ENCODE peak calls at places on chromosomes 7 and 10, in five cellular contexts. H is PC-3, B is fibroblast of lung, Q is neural progenitor cell, K is hepatocyte. M is an unnamed sample.

GRCh38 chr7:136956671-136957070 is 88.2 kb downstream of the CHRM2 start:
- DNase-seq in B (peak; percentile 57), Q (no peak), K (no peak), H (peak; percentile 33), M (peak; percentile 43)

GRCh38 chr10:127402596-127403409 is 146.3 kb upstream of the NPS start:
- DNase-seq in K (no peak), B (peak; percentile 72), H (no peak), Q (no peak), M (no peak)

GRCh38 chr7:25478925-25479324 is 250.6 kb upstream of the NPVF start:
- DNase-seq in B (no peak), H (no peak), K (no peak), Q (no peak), M (no peak)

GRCh38 chr10:96637709-96638108 is 50.9 kb upstream of the TM9SF3 start:
- DNase-seq in Q (no peak), B (no peak), K (peak; percentile 34), H (no peak), M (no peak)

GRCh38 chr10:119498889-119499864 is 43.3 kb downstream of the RGS10 start:
- DNase-seq in K (no peak), H (no peak), Q (no peak), B (no peak), M (no peak)

GRCh38 chr7:101854084-101854865 is 36.8 kb downstream of the CUX1 start:
- DNase-seq in B (no peak), H (no peak), Q (no peak), K (no peak), M (no peak)

GRCh38 chr7:13035233-13035632 is 347.8 kb downstream of the ARL4A start:
- DNase-seq in K (no peak), H (no peak), Q (no peak), B (no peak), M (no peak)

GRCh38 chr10:102831322-102832071 is 5.7 kb downstream of the CYP17A1 start:
- DNase-seq in B (no peak), H (no peak), K (no peak), Q (no peak), M (no peak)

GRCh38 chr7:18638594-18639452 is 143.3 kb downstream of the HDAC9 start:
- DNase-seq in K (no peak), H (peak; percentile 10), B (peak; percentile 54), Q (no peak), M (peak; percentile 27)

GRCh38 chr10:50937230-50937907 is 51.9 kb upstream of the A1CF start:
- DNase-seq in H (peak; percentile 90), Q (peak; percentile 57), K (peak; percentile 60), B (peak; percentile 75), M (peak; percentile 51)

GRCh38 chr10:47370878-47371277 is 13.2 kb downstream of the ZNF488 start:
- DNase-seq in K (no peak), Q (no peak), B (no peak), H (no peak), M (no peak)

GRCh38 chr7:29484280-29484679 is 79.4 kb upstream of the PRR15 start:
- DNase-seq in H (no peak), Q (no peak), B (no peak), K (no peak), M (no peak)

GRCh38 chr10:121337356-121337936 is 260.8 kb downstream of the FGFR2 start:
- DNase-seq in B (no peak), K (no peak), H (no peak), Q (peak; percentile 6), M (no peak)

GRCh38 chr10:79056736-79057391 is 11.9 kb upstream of the ZMIZ1 start:
- DNase-seq in Q (peak; percentile 48), H (no peak), K (no peak), B (no peak), M (no peak)

GRCh38 chr7:100515072-100515532 is 23.9 kb upstream of the AGFG2 start:
- DNase-seq in K (no peak), B (peak; percentile 75), H (peak; percentile 29), Q (no peak), M (peak; percentile 89)

DNA sequence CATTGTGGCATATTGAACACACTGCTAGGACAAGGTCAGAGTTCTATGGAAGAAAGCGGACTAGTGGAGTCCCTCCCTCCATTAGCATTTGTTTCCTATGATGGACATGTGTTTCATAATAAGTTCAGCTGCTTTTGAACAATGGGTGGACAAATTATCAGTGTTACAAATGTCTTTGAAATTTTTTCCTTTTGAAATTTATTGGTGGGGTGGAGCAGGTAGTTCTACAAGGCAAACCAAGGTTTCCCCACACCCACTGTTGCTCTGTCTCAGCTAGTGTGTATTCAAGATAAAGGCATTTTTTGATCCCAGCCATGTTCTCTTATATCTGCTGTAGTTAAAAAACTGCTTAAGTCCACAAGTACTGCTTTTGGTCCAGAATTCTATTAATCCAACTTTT is 79.9 kb downstream of the MALSU1 start:
- DNase-seq in H (no peak), Q (no peak), K (no peak), B (no peak), M (no peak)
- TF ChIP-seq CTCF in H (no peak), Q (no peak), K (no peak), B (no peak), M (no peak)

GRCh38 chr10:107919626-107920235 is 755.2 kb upstream of the SORCS1 start:
- DNase-seq in K (no peak), B (no peak), H (no peak), Q (no peak), M (no peak)

GRCh38 chr10:107918171-107918570 is 753.7 kb upstream of the SORCS1 start:
- DNase-seq in K (no peak), H (no peak), B (no peak), Q (no peak), M (no peak)

GRCh38 chr10:107913317-107914294 is 749.1 kb upstream of the SORCS1 start:
- DNase-seq in Q (peak; percentile 55), B (no peak), H (no peak), K (no peak), M (no peak)

GRCh38 chr10:107915277-107915634 is 750.8 kb upstream of the SORCS1 start:
- DNase-seq in H (peak; percentile 19), Q (peak; percentile 34), B (peak; percentile 80), K (peak; percentile 41), M (no peak)

DNA sequence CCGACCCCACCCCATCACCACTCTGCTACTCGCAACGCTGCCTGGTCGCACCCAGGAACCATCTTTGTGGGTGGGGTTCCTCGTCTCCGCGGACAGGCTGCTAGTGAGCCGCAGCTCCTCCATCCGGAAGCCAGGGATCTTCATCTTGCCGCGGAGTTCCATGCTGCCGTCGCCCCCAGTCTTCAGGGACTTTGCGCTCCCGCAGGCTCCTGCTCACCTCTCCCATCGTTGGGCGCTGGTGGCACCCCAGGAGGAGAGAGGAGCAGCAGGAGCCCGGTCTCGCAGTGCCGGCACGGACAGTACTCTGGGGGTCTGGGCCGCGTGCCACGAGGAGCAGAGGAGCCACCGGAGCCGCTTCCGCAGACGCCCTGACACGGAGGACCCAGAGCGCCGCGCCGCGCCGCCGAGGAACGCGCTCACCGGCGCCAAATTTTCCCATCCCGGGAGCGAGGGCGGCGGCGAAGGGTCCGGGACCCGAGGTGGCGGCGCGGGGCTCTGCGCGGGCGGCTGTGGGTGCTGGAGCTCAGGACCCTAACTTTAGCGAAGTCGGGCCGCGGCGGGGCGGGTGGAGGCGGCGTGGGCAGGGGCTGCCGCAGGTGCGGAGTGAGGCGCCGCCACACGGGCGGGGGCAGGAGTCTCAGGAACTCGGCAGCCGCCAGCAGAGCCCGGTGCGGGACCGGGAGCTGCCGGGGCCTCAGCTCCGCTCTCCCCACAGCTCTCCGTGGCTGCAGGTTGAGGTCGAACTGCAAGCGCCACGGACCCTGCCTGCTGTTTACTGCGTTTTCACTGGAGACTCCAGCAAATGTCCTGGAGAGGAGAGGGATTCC is 750.2 kb upstream of the SORCS1 start:
- DNase-seq in K (peak; percentile 50), B (peak; percentile 15), Q (peak; percentile 75), H (no peak), M (peak; percentile 10)
- TF ChIP-seq EZH2 in K (no peak), B (no peak), Q (no peak), H (no peak), M (peak; percentile 35)

DNA sequence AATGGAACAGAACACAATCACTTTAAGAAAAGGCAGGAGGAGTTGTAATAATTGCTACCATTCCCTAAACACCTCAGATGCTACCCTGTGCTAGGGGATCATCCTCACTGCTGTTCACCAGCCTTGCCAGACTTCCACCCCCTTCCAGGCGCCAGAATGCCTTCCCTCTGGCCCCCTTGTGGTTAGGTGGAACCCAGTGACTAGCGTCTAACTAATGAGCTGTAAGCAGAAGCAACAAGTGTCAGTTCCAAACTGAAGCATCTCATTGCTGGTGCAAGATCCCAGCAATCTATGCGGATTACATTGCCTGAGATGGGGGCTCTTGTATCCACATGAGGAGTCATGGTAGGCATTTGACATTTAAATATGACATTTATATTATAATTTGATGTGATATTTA is 86.6 kb downstream of the FRMD4A start:
- DNase-seq in H (no peak), K (no peak), B (peak; percentile 6), Q (peak; percentile 61), M (peak; percentile 56)
- TF ChIP-seq CTCF in H (no peak), K (no peak), B (no peak), Q (peak; percentile 55), M (peak; percentile 38)

DNA sequence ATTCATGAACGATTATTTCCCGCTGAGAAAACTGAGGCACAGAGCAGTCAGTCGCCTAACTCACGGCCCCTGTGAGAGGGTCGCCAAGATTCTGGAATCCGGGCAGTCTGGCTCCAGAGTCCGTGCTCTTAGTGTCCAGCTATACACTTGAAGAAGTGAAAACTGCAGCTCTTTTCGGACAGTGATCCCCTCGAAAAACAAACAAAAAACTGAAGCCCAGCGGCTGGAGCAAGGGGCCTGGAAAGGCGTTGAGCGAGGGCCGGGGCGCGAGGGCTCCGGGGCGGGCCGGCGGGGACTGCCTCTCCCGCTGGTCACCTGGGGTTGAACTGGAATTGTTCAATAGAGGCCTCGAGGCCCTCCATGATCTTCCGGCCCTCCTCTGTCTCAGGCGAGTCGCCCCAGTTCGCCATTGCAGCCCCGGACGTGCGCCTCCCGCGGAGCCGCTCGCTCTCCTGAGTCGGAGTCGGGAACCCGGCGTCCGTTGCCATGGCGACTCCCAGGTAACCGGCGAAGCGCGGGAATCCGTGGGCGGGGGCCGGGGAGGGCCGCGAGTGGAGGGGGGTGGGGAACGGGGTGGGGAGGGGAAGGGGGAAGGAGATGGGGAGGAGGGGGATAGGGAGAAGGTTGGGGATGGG is 889 bp downstream of the C10orf67 start:
- DNase-seq in H (peak; percentile 47), B (no peak), K (peak; percentile 77), Q (peak; percentile 89), M (no peak)
- TF ChIP-seq EZH2 in H (no peak), B (no peak), K (peak; percentile 40), Q (peak; percentile 26), M (no peak)

DNA sequence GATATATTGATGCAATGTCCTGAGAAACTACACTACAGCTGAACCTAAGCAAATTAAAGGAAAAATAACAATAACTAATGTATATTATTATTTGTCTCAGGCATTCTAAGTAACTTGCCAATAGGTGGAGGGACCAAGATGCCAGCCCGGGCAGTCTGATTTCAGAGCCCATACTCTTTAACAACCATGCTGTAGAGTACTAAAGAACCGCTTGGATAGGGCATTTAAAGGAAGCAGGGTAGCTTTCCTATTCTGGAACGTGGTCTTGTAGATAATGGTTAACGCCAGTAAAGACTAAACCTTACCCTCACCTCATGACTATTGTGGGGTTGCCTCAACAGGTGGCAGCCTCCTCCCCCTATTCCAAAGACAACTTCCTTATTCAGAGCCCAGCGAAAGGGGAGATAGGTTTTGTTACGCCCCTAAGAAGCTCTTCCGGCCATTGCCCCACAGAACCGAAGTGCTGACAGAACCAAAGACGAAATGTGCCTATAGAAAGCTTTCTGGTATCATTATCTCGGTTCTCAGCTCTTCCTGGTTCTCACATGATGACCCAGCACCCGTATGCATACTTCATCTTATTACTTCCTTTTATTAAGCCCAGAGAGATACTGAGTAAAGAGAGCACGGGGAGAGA is 707 bp upstream of the C1GALT1 start:
- DNase-seq in K (peak; percentile 77), B (peak; percentile 57), Q (peak; percentile 49), H (peak; percentile 20), M (no peak)
- TF ChIP-seq CTCF in K (no peak), B (no peak), Q (no peak), H (no peak), M (no peak)